ENCODE peak calls at places on chromosome 12, in four cellular contexts. A, K, H and Z are unnamed samples. For H3K4me1 and H3K36me3, the result is how much of the 10 kb centered on the place peaks cover.

GRCh38 chr12:26633591-26634210 is 199.3 kb downstream of the ITPR2 start:
- DNase-seq in A (no peak), K (no peak), H (peak), Z (no peak)

GRCh38 chr12:43858096-43858495 is 22.2 kb downstream of the TMEM117 start:
- DNase-seq in A (no peak), K (no peak), H (no peak), Z (no peak)

GRCh38 chr12:119444462-119445044 is 110.0 kb downstream of the CCDC60 start:
- DNase-seq in A (no peak), K (no peak), H (no peak), Z (peak)

GRCh38 chr12:121300083-121300819 is 3.7 kb upstream of the CAMKK2 start:
- DNase-seq in A (no peak), K (no peak), H (no peak), Z (no peak)

GRCh38 chr12:66552753-66553152 is 126.1 kb downstream of the GRIP1 start:
- DNase-seq in A (no peak), K (no peak), H (no peak), Z (no peak)

GRCh38 chr12:132606466-132606865 is 3.9 kb downstream of the LRCOL1 start:
- DNase-seq in A (no peak), K (no peak), H (no peak), Z (no peak)

GRCh38 chr12:1939745-1940607 is 21.5 kb upstream of the CACNA2D4 start:
- DNase-seq in A (no peak), K (peak), H (peak), Z (peak)

GRCh38 chr12:80877706-80878384 is 59.9 kb downstream of the LIN7A start:
- DNase-seq in A (no peak), K (no peak), H (peak), Z (no peak)

GRCh38 chr12:123150804-123151678 is at the start of gene PITPNM2:
- DNase-seq in A (no peak), K (peak), H (peak), Z (peak)

GRCh38 chr12:25497021-25497420 is 56.1 kb downstream of the LMNTD1 start:
- DNase-seq in A (no peak), K (no peak), H (no peak), Z (peak)

GRCh38 chr12:21239866-21240265 is 94.9 kb downstream of the SLCO1A2 start:
- DNase-seq in A (no peak), K (no peak), H (no peak), Z (no peak)

GRCh38 chr12:1890810-1891209 is 27.6 kb downstream of the CACNA2D4 start:
- DNase-seq in A (no peak), K (no peak), H (no peak), Z (no peak)

GRCh38 chr12:59041241-59042121 is 121.2 kb upstream of the LRIG3 start:
- DNase-seq in A (no peak), K (no peak), H (peak), Z (no peak)

GRCh38 chr12:13702401-13702800 is 279.0 kb downstream of the GRIN2B start:
- DNase-seq in A (no peak), K (no peak), H (no peak), Z (no peak)

GRCh38 chr12:29008786-29009185 is 140.3 kb upstream of the FAR2 start:
- DNase-seq in A (no peak), K (no peak), H (no peak), Z (no peak)

GRCh38 chr12:75438052-75438754 is 42.4 kb upstream of the GLIPR1 start:
- DNase-seq in A (no peak), K (no peak), H (no peak), Z (no peak)

GRCh38 chr12:122081697-122082221 is 3.2 kb downstream of the MLXIP start:
- DNase-seq in A (no peak), K (no peak), H (peak), Z (peak)

GRCh38 chr12:94769040-94769420 is 118.7 kb upstream of the TMCC3 start:
- DNase-seq in A (no peak), K (no peak), H (no peak), Z (no peak)

GRCh38 chr12:128069359-128069997 is 197.5 kb upstream of the TMEM132C start:
- DNase-seq in A (no peak), K (no peak), H (peak), Z (peak)

GRCh38 chr12:18932715-18933114 is 194.8 kb downstream of the CAPZA3 start:
- DNase-seq in A (no peak), K (no peak), H (no peak), Z (no peak)

GRCh38 chr12:6827437-6827894 is 741 bp upstream of the P3H3 start:
- DNase-seq in A (no peak), K (no peak), H (peak), Z (peak)

GRCh38 chr12:19489168-19489567 is 49.9 kb downstream of the AEBP2 start:
- DNase-seq in A (no peak), K (no peak), H (no peak), Z (no peak)

GRCh38 chr12:51009038-51009437 is 17.1 kb downstream of the SLC11A2 start:
- DNase-seq in A (no peak), K (peak), H (no peak), Z (peak)

GRCh38 chr12:1796515-1797010 is 23.8 kb upstream of the LRTM2 start:
- DNase-seq in A (no peak), K (no peak), H (no peak), Z (peak)

GRCh38 chr12:34386016-34386415 is 363.7 kb downstream of the ALG10 start:
- DNase-seq in A (no peak), K (no peak), H (no peak), Z (no peak)

GRCh38 chr12:43551971-43552559 is at the start of gene ADAMTS20:
- DNase-seq in A (no peak), K (no peak), H (peak), Z (peak)

GRCh38 chr12:46134205-46134811 is 134.5 kb downstream of the SLC38A1 start:
- DNase-seq in A (no peak), K (no peak), H (peak), Z (no peak)

GRCh38 chr12:122888232-122888752 is 7.6 kb downstream of the VPS37B start:
- DNase-seq in A (no peak), K (peak), H (peak), Z (peak)

GRCh38 chr12:38543151-38543550 is 226.6 kb downstream of the ALG10B start:
- DNase-seq in A (no peak), K (no peak), H (no peak), Z (no peak)

GRCh38 chr12:55831407-55831880 is 2.1 kb upstream of the DNAJC14 start:
- DNase-seq in A (no peak), K (no peak), H (peak), Z (no peak)

GRCh38 chr12:6539276-6540134 is 5.2 kb downstream of the GAPDH start:
- DNase-seq in A (no peak), K (no peak), H (peak), Z (no peak)

GRCh38 chr12:47097276-47097896 is 17.6 kb upstream of the AMIGO2 start:
- DNase-seq in A (no peak), K (no peak), H (peak), Z (no peak)

GRCh38 chr12:1533602-1534304 is 60.6 kb downstream of the FBXL14 start:
- DNase-seq in A (no peak), K (no peak), H (no peak), Z (no peak)

GRCh38 chr12:88663001-88663400 is 82.7 kb upstream of the KITLG start:
- DNase-seq in A (no peak), K (no peak), H (no peak), Z (no peak)

GRCh38 chr12:12439636-12440035 is 82.8 kb downstream of the BORCS5 start:
- DNase-seq in A (no peak), K (peak), H (peak), Z (no peak)

GRCh38 chr12:61213646-61214045 is 1046.6 kb upstream of the USP15 start:
- DNase-seq in A (no peak), K (no peak), H (no peak), Z (no peak)

GRCh38 chr12:22256076-22256475 is 78.4 kb downstream of the ST8SIA1 start:
- DNase-seq in A (no peak), K (no peak), H (peak), Z (no peak)

GRCh38 chr12:122864894-122865253 is 29.6 kb downstream of the HIP1R start:
- DNase-seq in A (no peak), K (no peak), H (no peak), Z (no peak)

GRCh38 chr12:52280319-52280795 is 5.9 kb downstream of the KRT86 start:
- DNase-seq in A (no peak), K (no peak), H (peak), Z (no peak)

GRCh38 chr12:54261817-54262402 is 18.0 kb downstream of the CBX5 start:
- DNase-seq in A (no peak), K (no peak), H (no peak), Z (no peak)
- H3K4me1 ChIP-seq in A (half or more), K (under half), H (under half), Z (under half)

GRCh38 chr12:72889791-72890190 is 617.6 kb downstream of the TRHDE start:
- DNase-seq in A (no peak), K (no peak), H (no peak), Z (no peak)
- H3K36me3 ChIP-seq in A (under half), K (under half), H (under half), Z (under half)

GRCh38 chr12:96305665-96306064 is 94.6 kb downstream of the CDK17 start:
- DNase-seq in A (no peak), K (no peak), H (no peak), Z (no peak)
- H3K4me1 ChIP-seq in A (under half), K (under half), H (under half), Z (under half)

GRCh38 chr12:57717846-57718640 is 20.5 kb downstream of the AGAP2 start:
- DNase-seq in A (no peak), K (no peak), H (no peak), Z (no peak)
- H3K36me3 ChIP-seq in A (under half), K (under half), H (half or more), Z (under half)

GRCh38 chr12:53410951-53411350 is 12.7 kb upstream of the AMHR2 start:
- DNase-seq in A (no peak), K (no peak), H (no peak), Z (no peak)

GRCh38 chr12:53414756-53415417 is 8.8 kb upstream of the AMHR2 start:
- DNase-seq in A (no peak), K (no peak), H (no peak), Z (no peak)

GRCh38 chr12:53418221-53418620 is 5.4 kb upstream of the AMHR2 start:
- DNase-seq in A (no peak), K (no peak), H (no peak), Z (no peak)

GRCh38 chr12:53413485-53414215 is 10.0 kb upstream of the AMHR2 start:
- DNase-seq in A (no peak), K (no peak), H (no peak), Z (no peak)
- H3K4me1 ChIP-seq in A (under half), K (under half), H (under half), Z (under half)

GRCh38 chr12:5088586-5089264 is 45.0 kb downstream of the KCNA5 start:
- DNase-seq in A (no peak), K (no peak), H (peak), Z (no peak)

GRCh38 chr12:5085896-5086295 is 42.2 kb downstream of the KCNA5 start:
- DNase-seq in A (no peak), K (no peak), H (peak), Z (no peak)

GRCh38 chr12:5083955-5084849 is 40.5 kb downstream of the KCNA5 start:
- DNase-seq in A (no peak), K (no peak), H (peak), Z (peak)

DNA sequence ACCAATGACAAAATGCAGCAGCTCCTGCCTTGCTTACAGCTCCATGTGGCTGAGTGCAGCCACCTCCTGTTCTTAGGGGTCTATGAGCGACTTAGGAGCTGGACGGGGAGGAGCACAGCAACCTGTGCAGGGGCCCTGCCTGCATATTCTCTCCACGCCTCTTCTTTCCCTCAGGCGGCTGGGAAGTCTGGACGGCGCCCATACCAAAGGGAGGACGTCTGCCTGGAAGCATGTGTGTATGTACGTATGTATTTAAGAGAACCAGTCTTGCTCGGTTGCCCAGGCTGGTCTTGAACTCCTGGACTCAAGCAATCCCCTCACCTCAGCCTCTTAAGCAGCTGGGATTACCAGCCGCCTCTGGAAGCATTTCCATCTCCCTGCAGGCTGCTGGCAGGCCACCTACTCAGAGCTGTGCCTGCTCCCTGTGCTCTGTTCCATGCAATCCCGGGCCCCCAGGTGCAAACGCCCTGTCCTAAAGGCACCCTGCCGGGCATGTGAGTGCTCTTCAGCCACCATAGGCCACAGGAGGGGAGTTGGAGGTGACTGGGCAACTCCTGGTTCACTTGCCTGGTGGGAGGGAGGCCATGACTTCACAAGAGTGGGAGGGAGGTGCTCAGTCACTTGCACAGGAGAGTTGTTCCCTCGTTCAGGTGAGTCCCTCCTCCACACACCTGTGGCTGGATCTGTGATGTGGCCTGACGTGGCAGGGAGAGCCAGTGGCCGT is 44.3 kb downstream of the KCNA5 start:
- DNase-seq in A (no peak), K (no peak), H (no peak), Z (no peak)
- H3K36me3 ChIP-seq in A (under half), K (under half), H (under half), Z (under half)

GRCh38 chr12:93173178-93173957 is 204.4 kb upstream of the NUDT4 start:
- DNase-seq in A (no peak), K (no peak), H (no peak), Z (no peak)

GRCh38 chr12:93174048-93174447 is 203.7 kb upstream of the NUDT4 start:
- DNase-seq in A (no peak), K (no peak), H (peak), Z (no peak)

GRCh38 chr12:93176166-93176565 is 201.6 kb upstream of the NUDT4 start:
- DNase-seq in A (no peak), K (no peak), H (peak), Z (no peak)

GRCh38 chr12:93176610-93177126 is 201.1 kb upstream of the NUDT4 start:
- DNase-seq in A (no peak), K (no peak), H (peak), Z (no peak)

GRCh38 chr12:93174473-93174872 is 203.3 kb upstream of the NUDT4 start:
- DNase-seq in A (no peak), K (no peak), H (no peak), Z (no peak)
- H3K4me1 ChIP-seq in A (under half), K (under half), H (under half), Z (under half)